ENCODE peak calls at places on chromosomes 5 and 9, in five cellular contexts. F, U, G, B and K are unnamed samples. For H3K27me3, the result is how much of the 10 kb centered on the place peaks cover.

GRCh38 chr9:11086561-11086960 is 473.8 kb upstream of the PTPRD start:
- DNase-seq in B (no peak), U (no peak), F (no peak), G (no peak), K (no peak)

GRCh38 chr5:170278611-170279500 is 18.7 kb downstream of the LCP2 start:
- DNase-seq in B (peak), G (no peak), F (no peak), U (no peak), K (peak)

GRCh38 chr9:121750715-121751623 is 99.5 kb downstream of the DAB2IP start:
- DNase-seq in F (no peak), U (no peak), G (no peak), B (no peak), K (no peak)

GRCh38 chr9:111925784-111926183 is 29.2 kb downstream of the UGCG start:
- DNase-seq in U (no peak), G (no peak), F (no peak), B (no peak), K (no peak)

GRCh38 chr9:129834489-129835127 is 467 bp downstream of the C9orf78 start:
- DNase-seq in B (peak), F (no peak), U (no peak), G (no peak), K (no peak)

GRCh38 chr9:96612105-96612965 is 7.3 kb downstream of the CDC14B start:
- DNase-seq in U (peak), G (peak), F (peak), B (peak), K (peak)

GRCh38 chr9:91047529-91047928 is 245.9 kb downstream of the SYK start:
- DNase-seq in B (no peak), U (no peak), G (no peak), F (no peak), K (no peak)

GRCh38 chr9:114851301-114851700 is 45.5 kb upstream of the TNFSF15 start:
- DNase-seq in U (no peak), B (no peak), G (no peak), F (no peak), K (no peak)

GRCh38 chr9:16721972-16722371 is 148.5 kb downstream of the BNC2 start:
- DNase-seq in U (peak), B (no peak), G (no peak), F (peak), K (no peak)

GRCh38 chr5:135490245-135491037 is 38.3 kb upstream of the TIFAB start:
- DNase-seq in F (no peak), G (no peak), U (no peak), B (no peak), K (no peak)

GRCh38 chr5:135493406-135494180 is 41.4 kb upstream of the TIFAB start:
- DNase-seq in G (peak), U (no peak), F (peak), B (no peak), K (no peak)

GRCh38 chr5:135492319-135492626 is 40.1 kb upstream of the TIFAB start:
- DNase-seq in B (no peak), U (no peak), F (no peak), G (no peak), K (no peak)

GRCh38 chr5:135491038-135491551 is 38.9 kb upstream of the TIFAB start:
- DNase-seq in G (no peak), F (no peak), U (no peak), B (no peak), K (no peak)

GRCh38 chr5:135491552-135492318 is 39.6 kb upstream of the TIFAB start:
- DNase-seq in B (no peak), F (no peak), G (no peak), U (no peak), K (no peak)
- H3K27me3 ChIP-seq in B (half or more), F (under half), G (under half), U (under half), K (under half)

DNA sequence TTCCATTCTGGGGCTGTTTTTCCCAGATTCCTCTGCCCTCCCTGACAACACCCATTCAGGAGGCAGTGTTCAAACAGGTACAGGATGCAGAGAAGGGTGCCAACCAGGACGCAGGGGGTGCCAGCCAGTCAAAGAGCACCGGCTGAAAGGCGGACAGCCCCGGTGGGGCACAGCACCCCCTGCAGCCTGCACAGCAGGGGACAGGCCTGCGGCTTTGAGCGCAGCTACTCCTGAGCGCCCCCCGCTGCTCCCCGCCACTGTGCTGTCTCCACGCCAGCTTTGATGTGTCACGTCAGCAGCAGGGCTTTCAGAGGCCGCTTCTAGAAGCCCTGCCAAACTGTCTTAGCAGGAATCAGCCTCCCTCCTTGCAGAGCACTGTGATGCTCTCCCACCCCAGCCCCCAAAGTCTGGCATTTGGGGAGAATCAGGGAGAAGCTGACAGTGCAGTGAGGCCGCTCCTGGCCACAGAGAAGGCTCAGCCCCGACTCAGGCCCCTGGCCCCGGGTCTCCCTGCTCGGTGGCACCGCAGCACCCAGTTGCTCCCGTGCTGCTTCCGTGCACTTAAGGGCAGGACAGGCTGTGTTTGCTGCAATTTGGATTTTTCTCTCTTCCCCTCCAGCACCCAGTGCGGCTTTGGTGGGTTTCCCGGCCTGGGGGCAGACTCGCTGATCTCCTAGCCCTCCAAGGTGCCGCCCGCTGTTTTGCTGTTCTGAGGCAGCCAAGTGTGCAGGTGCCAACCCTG is 20.3 kb downstream of the AK8 start:
- DNase-seq in F (peak), B (no peak), G (no peak), U (peak), K (no peak)
- TF ChIP-seq CTCF in F (peak), B (no peak), G (peak), U (no peak), K (no peak)

DNA sequence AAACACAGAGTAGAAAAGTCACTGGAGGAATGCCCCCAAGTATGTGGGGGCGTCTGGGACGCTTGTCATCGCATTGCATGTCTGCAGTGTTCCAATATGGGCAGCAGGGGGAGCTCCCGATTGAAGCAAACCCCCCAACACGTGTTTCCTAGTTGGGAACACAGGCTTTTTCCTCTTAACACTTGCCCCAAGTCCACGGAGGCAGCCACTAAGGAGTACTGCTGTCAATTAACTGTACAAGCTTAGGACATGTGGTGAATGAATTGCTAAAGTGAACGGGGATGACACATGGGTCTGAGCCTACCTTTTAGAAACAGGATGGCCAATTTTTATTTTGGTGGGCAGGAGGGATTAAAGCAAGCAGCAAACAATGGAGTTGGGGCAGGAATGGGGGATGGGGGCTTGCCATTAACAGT is 2.2 kb downstream of the GABRB2 start:
- DNase-seq in G (no peak), F (peak), U (no peak), B (peak), K (no peak)
- H3K27me3 ChIP-seq in G (under half), F (under half), U (under half), B (under half), K (under half)

DNA sequence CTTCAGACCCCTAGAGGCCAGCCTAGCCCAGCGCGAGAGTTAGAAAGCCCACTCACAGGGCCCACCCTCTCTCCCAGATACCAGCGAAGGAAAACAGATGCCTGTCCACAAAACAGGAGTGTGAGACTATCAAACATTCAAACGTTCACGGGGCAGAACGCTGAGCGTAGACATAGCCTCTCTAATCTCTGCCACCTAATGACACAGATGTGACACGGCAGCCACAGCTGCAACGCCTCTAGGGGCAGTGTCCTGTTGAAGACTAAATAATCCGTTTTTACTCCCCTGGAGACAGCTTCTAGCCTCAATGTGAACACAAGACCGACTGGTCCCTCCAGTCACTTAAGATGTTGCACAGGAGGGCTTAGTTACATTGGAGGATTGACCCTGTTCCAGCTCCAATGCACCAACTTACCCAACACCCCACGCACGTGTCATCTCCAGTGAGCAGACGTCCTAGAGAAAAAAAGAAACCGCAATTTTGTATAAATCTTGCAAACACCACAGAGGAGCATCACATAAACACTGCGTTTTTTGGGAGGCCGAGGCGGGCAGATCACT is 14.3 kb downstream of the DIPK1B start:
- DNase-seq in G (no peak), F (peak), B (no peak), U (no peak), K (no peak)
- TF ChIP-seq CTCF in G (peak), F (peak), B (peak), U (no peak), K (peak)

GRCh38 chr5:178492278-178492677 is 97.9 kb downstream of the COL23A1 start:
- DNase-seq in G (no peak), U (no peak), F (no peak), B (no peak), K (no peak)

GRCh38 chr5:178490935-178491632 is 99.1 kb downstream of the COL23A1 start:
- DNase-seq in F (no peak), G (no peak), B (no peak), U (no peak), K (no peak)

GRCh38 chr5:178488696-178489095 is 101.5 kb downstream of the COL23A1 start:
- DNase-seq in B (no peak), F (no peak), G (no peak), U (no peak), K (no peak)

GRCh38 chr5:178487911-178488310 is 102.3 kb downstream of the COL23A1 start:
- DNase-seq in F (no peak), U (no peak), B (no peak), G (no peak), K (no peak)

GRCh38 chr5:178489281-178489976 is 100.8 kb downstream of the COL23A1 start:
- DNase-seq in U (no peak), F (no peak), G (no peak), B (no peak), K (no peak)
- H3K27me3 ChIP-seq in U (under half), F (under half), G (under half), B (under half), K (under half)

GRCh38 chr5:163436515-163436914 is 880 bp upstream of the CCNG1 start:
- DNase-seq in G (no peak), B (no peak), F (no peak), U (no peak), K (no peak)

GRCh38 chr5:163434410-163434866 is 3.0 kb upstream of the CCNG1 start:
- DNase-seq in B (peak), U (no peak), F (peak), G (no peak), K (no peak)

GRCh38 chr5:163437011-163437308 is 435 bp upstream of the CCNG1 start:
- DNase-seq in U (no peak), G (no peak), F (no peak), B (no peak), K (no peak)

GRCh38 chr5:163440954-163441353 is 3.6 kb downstream of the CCNG1 start:
- DNase-seq in U (no peak), G (no peak), B (no peak), F (no peak), K (no peak)

DNA sequence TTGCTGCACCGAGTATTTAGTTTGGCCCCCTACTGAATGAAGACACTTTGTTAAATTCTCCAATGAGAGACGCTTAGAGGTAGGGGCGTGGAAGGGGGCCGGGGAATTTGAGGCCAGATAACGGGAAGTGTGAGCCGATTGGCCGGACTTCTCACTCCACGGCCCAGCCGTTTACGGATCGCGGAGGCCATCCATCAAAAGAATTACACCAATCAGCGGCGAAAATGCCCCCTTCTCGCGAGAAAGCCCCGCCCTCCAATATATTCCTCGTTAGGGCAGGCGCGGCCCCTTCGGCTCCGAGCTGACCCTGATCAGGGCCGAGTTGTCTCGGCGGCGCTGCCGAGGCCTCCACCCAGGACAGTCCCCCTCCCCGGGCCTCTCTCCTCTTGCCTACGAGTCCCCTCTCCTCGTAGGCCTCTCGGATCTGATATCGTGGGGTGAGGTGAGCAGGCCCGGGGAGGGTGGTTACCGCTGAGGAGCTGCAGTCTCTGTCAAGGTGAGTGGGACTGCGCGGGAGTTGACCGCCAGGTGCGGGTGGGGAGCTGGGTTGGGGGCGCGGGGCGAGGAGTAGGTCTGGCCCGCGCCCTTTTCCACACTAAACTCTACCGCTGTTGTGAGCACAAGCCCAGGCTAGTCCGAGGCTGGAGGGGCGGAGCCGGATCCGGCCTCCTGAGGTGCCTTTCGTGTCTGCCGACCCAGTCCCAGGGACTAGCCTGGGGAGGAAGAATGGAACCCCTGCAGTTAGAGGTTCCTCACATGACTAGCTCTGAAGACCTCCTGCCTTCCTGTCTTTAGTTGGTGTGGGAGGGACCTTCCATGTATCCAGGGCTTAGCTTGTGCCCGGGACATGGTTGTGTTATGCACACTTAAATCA is at the start of gene CCNG1:
- DNase-seq in G (peak), B (peak), F (peak), U (peak), K (peak)
- TF ChIP-seq CTCF in G (no peak), B (no peak), F (no peak), U (peak), K (no peak)

DNA sequence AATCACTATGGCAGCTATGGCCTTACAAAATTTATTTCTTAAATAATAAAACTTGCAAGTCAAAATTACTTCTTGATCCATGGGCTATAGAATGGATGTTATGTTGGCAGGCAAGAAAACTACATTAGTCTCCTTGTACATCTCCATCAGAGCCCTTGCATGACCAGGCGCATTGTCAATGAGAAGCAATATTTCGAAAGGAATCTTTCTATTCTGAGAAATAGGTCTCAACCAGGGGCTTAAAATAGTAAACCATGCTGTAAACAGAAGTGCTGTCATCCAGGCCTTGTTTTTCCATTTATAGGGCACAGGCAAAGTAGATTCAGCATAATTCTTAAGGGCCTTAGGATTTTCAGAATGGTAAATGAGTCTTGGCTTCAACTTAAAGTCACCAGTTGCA is 220.1 kb downstream of the SREK1 start:
- DNase-seq in U (no peak), B (no peak), G (no peak), F (no peak), K (no peak)
- H3K27me3 ChIP-seq in U (under half), B (under half), G (under half), F (under half), K (under half)

GRCh38 chr5:115543931-115544370 is 624 bp downstream of the FEM1C start:
- DNase-seq in B (peak), G (no peak), U (peak), F (peak), K (peak)
- TF ChIP-seq CTCF in B (no peak), G (no peak), U (no peak), F (no peak), K (no peak)

GRCh38 chr5:124790895-124791732 is 44.7 kb upstream of the ZNF608 start:
- DNase-seq in B (peak), F (peak), G (peak), U (no peak), K (no peak)
- H3K27me3 ChIP-seq in B (under half), F (under half), G (under half), U (under half), K (under half)